ENCODE peak calls at places on chromosomes 6 and 20, in ten cellular contexts. W is fibroblast of lung, E is transverse colon, H is dorsolateral prefrontal cortex, G is ovary, I is heart right ventricle, P is hepatocyte, C is Panc1, R is fibroblast of pulmonary artery, O is sigmoid colon. M is an unnamed sample.
A peak's percentile ranks its signal among the peaks of the same experiment; 100 is the strongest.

GRCh38 chr6:4472953-4473642 is 303.1 kb upstream of the CDYL start:
- DNase-seq in W (no peak), O (no peak), G (no peak), C (no peak), R (no peak), E (no peak), H (no peak), I (no peak), P (no peak), M (no peak)

GRCh38 chr6:167044696-167045095 is 45.5 kb downstream of the CEP43 start:
- DNase-seq in R (no peak), I (peak; percentile 23), C (no peak), P (no peak), W (peak; percentile 3), H (no peak), G (no peak), O (no peak), E (no peak), M (no peak)

GRCh38 chr6:26602262-26602661 is 5.5 kb downstream of the ABT1 start:
- DNase-seq in O (no peak), E (no peak), R (no peak), W (no peak), I (no peak), G (no peak), H (no peak), P (no peak), C (no peak), M (no peak)

GRCh38 chr6:106113256-106113954 is 27.3 kb downstream of the PRDM1 start:
- DNase-seq in W (no peak), I (no peak), E (no peak), H (no peak), C (no peak), R (no peak), G (no peak), P (no peak), O (no peak), M (no peak)

GRCh38 chr6:163412345-163412744 is 2.2 kb upstream of the QKI start:
- DNase-seq in W (no peak), H (no peak), O (no peak), G (no peak), I (no peak), E (no peak), C (no peak), P (no peak), R (no peak), M (no peak)

GRCh38 chr20:5731753-5732366 is 18.3 kb upstream of the SHLD1 start:
- DNase-seq in C (no peak), W (no peak), R (peak; percentile 78), E (no peak), O (no peak), P (no peak), G (no peak), H (peak; percentile 79), I (no peak), M (no peak)

GRCh38 chr6:89183294-89183693 is 33.9 kb downstream of the GABRR1 start:
- DNase-seq in H (no peak), I (no peak), E (no peak), R (no peak), O (no peak), P (no peak), G (no peak), C (no peak), W (no peak), M (no peak)

GRCh38 chr6:11727995-11728961 is 50.3 kb downstream of the ADTRP start:
- DNase-seq in G (no peak), C (no peak), P (no peak), H (no peak), O (no peak), I (no peak), E (no peak), W (no peak), R (no peak), M (no peak)

GRCh38 chr6:74755748-74756147 is 450.1 kb downstream of the COL12A1 start:
- DNase-seq in C (no peak), H (no peak), P (no peak), G (no peak), W (no peak), R (peak; percentile 8), E (no peak), I (no peak), O (no peak), M (no peak)

DNA sequence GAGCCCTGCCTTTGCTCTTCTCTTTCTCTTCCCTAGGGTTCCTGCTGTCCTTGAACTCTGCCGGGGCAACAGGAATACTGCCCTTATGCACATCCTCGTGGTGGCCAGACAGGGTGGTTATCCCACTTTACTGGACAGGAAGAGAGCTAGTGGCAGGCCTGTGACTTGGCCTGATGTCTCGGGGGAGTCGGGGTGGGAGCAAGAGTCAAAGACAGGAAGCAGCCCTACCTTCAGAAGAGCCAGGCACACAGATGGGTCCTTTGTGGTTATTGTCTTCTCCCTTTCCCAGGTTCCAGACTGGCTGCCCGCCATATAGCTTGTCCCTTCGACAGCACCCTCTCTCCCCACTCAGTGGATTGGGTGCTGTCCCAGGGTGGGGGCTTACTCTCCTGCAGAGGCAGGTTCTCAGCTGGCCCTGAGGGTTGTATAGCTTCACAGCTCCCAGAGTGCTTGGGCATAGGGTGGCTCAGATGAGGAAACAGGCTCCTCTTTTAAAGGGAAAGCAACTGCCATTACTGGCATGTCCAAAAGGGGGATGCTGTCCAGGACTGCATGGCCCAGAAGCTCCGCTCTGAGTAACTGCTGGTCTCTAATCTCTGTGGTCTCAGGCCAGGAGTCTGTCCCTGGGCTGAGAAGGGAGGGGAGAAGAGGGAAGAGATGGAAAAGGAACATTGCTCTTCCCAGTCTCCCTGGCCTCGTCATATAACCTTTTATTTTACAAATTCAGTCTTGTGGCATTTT is 17.3 kb downstream of the PLCG1 start:
- DNase-seq in O (no peak), G (no peak), I (peak; percentile 55), W (no peak), R (no peak), P (no peak), E (no peak), C (no peak), H (no peak), M (no peak)
- TF ChIP-seq CTCF in O (no peak), G (no peak), I (no peak), W (no peak), R (no peak), P (no peak), E (no peak), C (no peak), H (no peak), M (no peak)

DNA sequence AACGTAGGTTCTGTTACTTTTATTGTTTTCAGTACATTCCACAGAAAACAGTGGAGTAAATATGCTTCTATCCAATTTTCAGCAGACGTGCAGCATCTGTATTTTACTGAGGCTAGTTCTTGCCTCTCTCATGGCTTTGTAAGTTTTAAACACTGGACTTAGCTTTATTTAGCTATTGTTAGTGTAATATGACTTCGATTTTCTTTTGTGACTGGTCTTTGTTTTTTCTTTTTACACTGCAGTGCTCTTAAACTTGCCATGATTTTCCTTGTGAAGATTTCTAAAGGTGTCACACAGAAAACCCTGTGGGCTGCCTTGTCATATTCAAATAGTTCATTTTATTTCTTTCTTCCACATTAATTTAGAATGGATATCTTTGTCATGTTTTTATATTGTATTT is 1234.9 kb upstream of the CITED2 start:
- DNase-seq in W (no peak), I (no peak), E (no peak), R (no peak), H (no peak), C (no peak), O (no peak), P (no peak), G (no peak), M (no peak)
- H3K4me3 ChIP-seq in W (no peak overlapping the region), I (no peak overlapping the region), E (no peak overlapping the region), R (no peak overlapping the region), H (no peak overlapping the region), C (no peak overlapping the region), O (no peak overlapping the region), P (no peak overlapping the region), G (no peak overlapping the region), M (no peak overlapping the region)

GRCh38 chr6:17086469-17086868 is 15.4 kb upstream of the STMND1 start:
- DNase-seq in W (peak; percentile 84), C (peak; percentile 57), I (no peak), E (peak; percentile 40), P (peak; percentile 89), G (no peak), O (peak; percentile 71), R (peak; percentile 85), H (peak; percentile 52), M (peak; percentile 79)

GRCh38 chr6:17088091-17088611 is 13.7 kb upstream of the STMND1 start:
- DNase-seq in I (no peak), E (no peak), G (no peak), C (no peak), W (no peak), P (no peak), R (no peak), O (no peak), H (no peak), M (no peak)

GRCh38 chr6:17081860-17082508 is 19.9 kb upstream of the STMND1 start:
- DNase-seq in R (no peak), C (no peak), H (no peak), E (no peak), W (no peak), O (no peak), G (no peak), I (no peak), P (no peak), M (no peak)

GRCh38 chr6:17081273-17081672 is 20.6 kb upstream of the STMND1 start:
- DNase-seq in R (no peak), H (no peak), C (no peak), W (no peak), G (no peak), P (no peak), I (no peak), O (no peak), E (no peak), M (no peak)

GRCh38 chr6:17083397-17083796 is 18.5 kb upstream of the STMND1 start:
- DNase-seq in W (no peak), I (no peak), R (no peak), G (no peak), P (no peak), H (no peak), C (no peak), E (no peak), O (no peak), M (no peak)
- TF ChIP-seq CTCF in W (no peak), I (no peak), R (no peak), G (no peak), P (no peak), H (no peak), C (no peak), E (no peak), O (no peak), M (no peak)

DNA sequence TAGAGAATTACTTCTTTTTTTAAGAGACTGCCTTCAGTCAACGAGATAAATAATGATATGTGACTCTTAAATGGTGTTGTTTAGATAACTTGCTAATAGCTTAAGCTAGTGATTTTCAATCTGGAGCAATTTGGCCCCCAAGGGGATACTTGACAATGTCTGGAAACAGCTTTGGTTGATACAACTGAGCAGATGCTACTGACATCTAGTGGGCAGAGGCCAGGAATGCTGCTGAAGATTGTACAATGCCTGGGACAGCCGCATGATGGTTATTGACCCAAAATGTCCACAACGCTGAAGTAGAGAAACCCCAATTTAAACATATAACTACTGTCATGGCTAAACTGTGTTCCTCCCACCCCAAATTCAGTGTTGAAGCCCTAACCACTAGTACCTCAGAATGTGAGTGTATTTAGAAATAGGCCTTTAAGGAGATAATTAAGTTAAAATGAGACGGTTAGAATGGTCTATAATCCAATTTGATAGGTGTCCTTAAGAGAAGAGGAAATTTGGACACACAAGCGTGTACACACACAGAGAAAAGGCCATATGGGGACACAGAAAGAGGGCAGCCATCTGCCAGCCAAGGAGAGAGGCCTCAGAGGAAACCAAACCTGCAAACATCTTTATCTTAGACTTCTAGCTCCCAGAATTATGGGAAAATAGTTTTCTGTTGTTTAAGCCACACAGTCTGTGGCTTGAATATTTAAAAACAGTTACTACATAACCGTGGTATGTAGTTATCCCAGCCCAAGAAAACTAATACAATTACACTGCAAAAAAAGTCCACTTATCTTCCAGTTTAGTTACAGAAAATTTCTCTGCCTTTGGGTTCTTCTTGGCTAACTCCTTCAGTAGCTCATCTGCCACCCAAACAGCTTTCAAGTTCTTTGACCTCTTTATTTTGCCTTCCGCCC is 22.2 kb downstream of the RWDD2A start:
- DNase-seq in E (peak; percentile 51), O (peak; percentile 71), R (peak; percentile 88), G (peak; percentile 58), C (no peak), I (peak; percentile 21), W (peak; percentile 81), H (peak; percentile 55), P (peak; percentile 77), M (peak; percentile 73)
- H3K4me3 ChIP-seq in E (no peak overlapping the region), O (no peak overlapping the region), R (no peak overlapping the region), G (no peak overlapping the region), C (no peak overlapping the region), I (no peak overlapping the region), W (no peak overlapping the region), H (no peak overlapping the region), P (no peak overlapping the region), M (no peak overlapping the region)